ENCODE peak calls at places on chromosomes 11 and 22, in eight cellular contexts. One of them, this sample, is unnamed.

GRCh38 chr11:123164732-123165450 is 30.2 kb downstream of the CLMP start:
- DNase-seq in left ventricle myocardium inferior: no peak
- DNase-seq in colonic mucosa: no peak
- DNase-seq in fibroblast of lung: peak
- DNase-seq in neuronal stem cell: no peak
- DNase-seq in effector memory CD4-positive, alpha-beta T cell: no peak
- DNase-seq in esophagus muscularis mucosa: no peak
- DNase-seq in endodermal cell: no peak
- DNase-seq in this sample: no peak

GRCh38 chr22:50600541-50600940 is at the start of gene MAPK8IP2:
- DNase-seq in left ventricle myocardium inferior: no peak
- DNase-seq in colonic mucosa: no peak
- DNase-seq in fibroblast of lung: no peak
- DNase-seq in neuronal stem cell: no peak
- DNase-seq in effector memory CD4-positive, alpha-beta T cell: no peak
- DNase-seq in esophagus muscularis mucosa: no peak
- DNase-seq in endodermal cell: peak
- DNase-seq in this sample: peak

GRCh38 chr11:26048271-26048670 is 283.7 kb upstream of the ANO3 start:
- DNase-seq in left ventricle myocardium inferior: no peak
- DNase-seq in colonic mucosa: no peak
- DNase-seq in fibroblast of lung: no peak
- DNase-seq in neuronal stem cell: no peak
- DNase-seq in effector memory CD4-positive, alpha-beta T cell: no peak
- DNase-seq in esophagus muscularis mucosa: no peak
- DNase-seq in endodermal cell: no peak
- DNase-seq in this sample: no peak

GRCh38 chr11:100105605-100106358 is 581.3 kb upstream of the ARHGAP42 start:
- DNase-seq in left ventricle myocardium inferior: no peak
- DNase-seq in colonic mucosa: no peak
- DNase-seq in fibroblast of lung: no peak
- DNase-seq in neuronal stem cell: no peak
- DNase-seq in effector memory CD4-positive, alpha-beta T cell: no peak
- DNase-seq in esophagus muscularis mucosa: no peak
- DNase-seq in endodermal cell: peak
- DNase-seq in this sample: no peak

GRCh38 chr22:35839811-35840739 is 122.4 kb downstream of the APOL5 start:
- DNase-seq in left ventricle myocardium inferior: peak
- DNase-seq in colonic mucosa: peak
- DNase-seq in fibroblast of lung: peak
- DNase-seq in neuronal stem cell: peak
- DNase-seq in effector memory CD4-positive, alpha-beta T cell: no peak
- DNase-seq in esophagus muscularis mucosa: peak
- DNase-seq in endodermal cell: peak
- DNase-seq in this sample: peak

GRCh38 chr11:113174862-113175261 is 139.5 kb upstream of the TTC12 start:
- DNase-seq in left ventricle myocardium inferior: no peak
- DNase-seq in colonic mucosa: no peak
- DNase-seq in fibroblast of lung: no peak
- DNase-seq in neuronal stem cell: no peak
- DNase-seq in effector memory CD4-positive, alpha-beta T cell: no peak
- DNase-seq in esophagus muscularis mucosa: no peak
- DNase-seq in endodermal cell: no peak
- DNase-seq in this sample: no peak

GRCh38 chr11:21783954-21784353 is 408.9 kb upstream of the ANO5 start:
- DNase-seq in left ventricle myocardium inferior: no peak
- DNase-seq in colonic mucosa: no peak
- DNase-seq in fibroblast of lung: no peak
- DNase-seq in neuronal stem cell: no peak
- DNase-seq in effector memory CD4-positive, alpha-beta T cell: no peak
- DNase-seq in esophagus muscularis mucosa: no peak
- DNase-seq in endodermal cell: no peak
- DNase-seq in this sample: no peak

GRCh38 chr11:47111318-47111804 is 65.3 kb downstream of the ARFGAP2 start:
- DNase-seq in left ventricle myocardium inferior: no peak
- DNase-seq in colonic mucosa: no peak
- DNase-seq in fibroblast of lung: no peak
- DNase-seq in neuronal stem cell: no peak
- DNase-seq in effector memory CD4-positive, alpha-beta T cell: no peak
- DNase-seq in esophagus muscularis mucosa: no peak
- DNase-seq in endodermal cell: no peak
- DNase-seq in this sample: no peak

GRCh38 chr11:44630511-44631210 is 65.2 kb downstream of the CD82 start:
- DNase-seq in left ventricle myocardium inferior: no peak
- DNase-seq in colonic mucosa: peak
- DNase-seq in fibroblast of lung: no peak
- DNase-seq in neuronal stem cell: no peak
- DNase-seq in effector memory CD4-positive, alpha-beta T cell: no peak
- DNase-seq in esophagus muscularis mucosa: no peak
- DNase-seq in endodermal cell: peak
- DNase-seq in this sample: no peak

GRCh38 chr11:62928011-62928410 is 6.8 kb upstream of the CHRM1 start:
- DNase-seq in left ventricle myocardium inferior: no peak
- DNase-seq in colonic mucosa: no peak
- DNase-seq in fibroblast of lung: no peak
- DNase-seq in neuronal stem cell: no peak
- DNase-seq in effector memory CD4-positive, alpha-beta T cell: no peak
- DNase-seq in esophagus muscularis mucosa: no peak
- DNase-seq in endodermal cell: peak
- DNase-seq in this sample: no peak

GRCh38 chr11:112024178-112024777 is 930 bp upstream of the DLAT start:
- DNase-seq in left ventricle myocardium inferior: no peak
- DNase-seq in colonic mucosa: no peak
- DNase-seq in fibroblast of lung: no peak
- DNase-seq in neuronal stem cell: peak
- DNase-seq in effector memory CD4-positive, alpha-beta T cell: no peak
- DNase-seq in esophagus muscularis mucosa: no peak
- DNase-seq in endodermal cell: no peak
- DNase-seq in this sample: no peak

DNA sequence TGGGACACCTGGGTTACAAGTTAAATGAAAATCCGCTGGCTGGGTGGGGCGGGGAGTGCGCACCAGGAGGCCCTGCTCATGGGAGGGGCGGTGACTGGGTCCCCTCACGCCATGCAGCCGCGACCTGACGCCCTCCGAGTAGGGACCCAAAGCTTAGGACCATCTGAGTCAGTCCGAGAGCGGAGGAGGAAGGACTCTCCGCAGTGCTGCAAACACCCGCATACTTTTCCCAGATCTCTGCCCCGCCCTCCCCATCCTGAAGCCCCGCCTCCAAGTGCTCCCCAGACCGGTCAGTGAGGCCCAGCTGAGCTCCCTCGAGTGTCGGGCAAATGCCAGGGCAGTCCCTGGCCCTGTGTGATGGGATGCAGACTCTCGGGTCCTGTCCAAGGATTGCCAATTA is 6.6 kb upstream of the FLI1 start:
- DNase-seq in left ventricle myocardium inferior: no peak
- DNase-seq in colonic mucosa: peak
- DNase-seq in fibroblast of lung: no peak
- DNase-seq in neuronal stem cell: no peak
- DNase-seq in effector memory CD4-positive, alpha-beta T cell: no peak
- DNase-seq in esophagus muscularis mucosa: no peak
- DNase-seq in endodermal cell: peak
- DNase-seq in this sample: peak
- H3K4me3 ChIP-seq in left ventricle myocardium inferior: peak
- H3K4me3 ChIP-seq in colonic mucosa: peak
- H3K4me3 ChIP-seq in fibroblast of lung: peak
- H3K4me3 ChIP-seq in neuronal stem cell: no peak
- H3K4me3 ChIP-seq in effector memory CD4-positive, alpha-beta T cell: peak
- H3K4me3 ChIP-seq in esophagus muscularis mucosa: peak
- H3K4me3 ChIP-seq in endodermal cell: peak
- H3K4me3 ChIP-seq in this sample: no peak

GRCh38 chr11:109996060-109996459 is 97.1 kb upstream of the ZC3H12C start:
- DNase-seq in left ventricle myocardium inferior: no peak
- DNase-seq in colonic mucosa: no peak
- DNase-seq in fibroblast of lung: no peak
- DNase-seq in neuronal stem cell: no peak
- DNase-seq in effector memory CD4-positive, alpha-beta T cell: no peak
- DNase-seq in esophagus muscularis mucosa: no peak
- DNase-seq in endodermal cell: no peak
- DNase-seq in this sample: no peak

GRCh38 chr11:109994896-109995295 is 98.3 kb upstream of the ZC3H12C start:
- DNase-seq in left ventricle myocardium inferior: no peak
- DNase-seq in colonic mucosa: no peak
- DNase-seq in fibroblast of lung: no peak
- DNase-seq in neuronal stem cell: no peak
- DNase-seq in effector memory CD4-positive, alpha-beta T cell: no peak
- DNase-seq in esophagus muscularis mucosa: no peak
- DNase-seq in endodermal cell: no peak
- DNase-seq in this sample: no peak

GRCh38 chr11:110000858-110001257 is 92.3 kb upstream of the ZC3H12C start:
- DNase-seq in left ventricle myocardium inferior: no peak
- DNase-seq in colonic mucosa: no peak
- DNase-seq in fibroblast of lung: peak
- DNase-seq in neuronal stem cell: no peak
- DNase-seq in effector memory CD4-positive, alpha-beta T cell: no peak
- DNase-seq in esophagus muscularis mucosa: no peak
- DNase-seq in endodermal cell: no peak
- DNase-seq in this sample: no peak

GRCh38 chr11:110000045-110000502 is 93.1 kb upstream of the ZC3H12C start:
- DNase-seq in left ventricle myocardium inferior: no peak
- DNase-seq in colonic mucosa: no peak
- DNase-seq in fibroblast of lung: peak
- DNase-seq in neuronal stem cell: no peak
- DNase-seq in effector memory CD4-positive, alpha-beta T cell: no peak
- DNase-seq in esophagus muscularis mucosa: no peak
- DNase-seq in endodermal cell: no peak
- DNase-seq in this sample: no peak

DNA sequence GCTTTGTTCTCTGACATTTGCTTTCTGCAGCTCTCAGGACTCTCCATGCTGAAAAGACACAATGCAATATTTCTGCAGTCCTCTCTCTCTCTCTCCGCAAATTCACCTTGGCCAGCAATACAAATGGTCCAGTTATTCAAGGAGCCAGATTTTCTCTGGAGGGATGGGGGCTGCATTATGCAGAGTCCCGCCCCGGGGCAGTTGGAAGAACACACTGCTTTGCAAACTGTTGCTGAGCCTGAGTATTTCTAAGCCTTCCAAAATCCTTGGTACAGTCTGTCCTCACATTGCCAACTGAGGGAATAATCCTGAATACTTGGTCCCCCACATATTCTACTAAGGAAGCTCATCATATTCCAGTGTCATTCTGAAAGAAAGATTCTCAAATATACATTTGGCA is 94.3 kb upstream of the ZC3H12C start:
- DNase-seq in left ventricle myocardium inferior: no peak
- DNase-seq in colonic mucosa: no peak
- DNase-seq in fibroblast of lung: no peak
- DNase-seq in neuronal stem cell: no peak
- DNase-seq in effector memory CD4-positive, alpha-beta T cell: no peak
- DNase-seq in esophagus muscularis mucosa: no peak
- DNase-seq in endodermal cell: no peak
- DNase-seq in this sample: no peak
- H3K27ac ChIP-seq in left ventricle myocardium inferior: no peak
- H3K27ac ChIP-seq in colonic mucosa: no peak
- H3K27ac ChIP-seq in fibroblast of lung: no peak
- H3K27ac ChIP-seq in neuronal stem cell: no peak
- H3K27ac ChIP-seq in effector memory CD4-positive, alpha-beta T cell: no peak
- H3K27ac ChIP-seq in esophagus muscularis mucosa: peak
- H3K27ac ChIP-seq in endodermal cell: no peak
- H3K27ac ChIP-seq in this sample: no peak

DNA sequence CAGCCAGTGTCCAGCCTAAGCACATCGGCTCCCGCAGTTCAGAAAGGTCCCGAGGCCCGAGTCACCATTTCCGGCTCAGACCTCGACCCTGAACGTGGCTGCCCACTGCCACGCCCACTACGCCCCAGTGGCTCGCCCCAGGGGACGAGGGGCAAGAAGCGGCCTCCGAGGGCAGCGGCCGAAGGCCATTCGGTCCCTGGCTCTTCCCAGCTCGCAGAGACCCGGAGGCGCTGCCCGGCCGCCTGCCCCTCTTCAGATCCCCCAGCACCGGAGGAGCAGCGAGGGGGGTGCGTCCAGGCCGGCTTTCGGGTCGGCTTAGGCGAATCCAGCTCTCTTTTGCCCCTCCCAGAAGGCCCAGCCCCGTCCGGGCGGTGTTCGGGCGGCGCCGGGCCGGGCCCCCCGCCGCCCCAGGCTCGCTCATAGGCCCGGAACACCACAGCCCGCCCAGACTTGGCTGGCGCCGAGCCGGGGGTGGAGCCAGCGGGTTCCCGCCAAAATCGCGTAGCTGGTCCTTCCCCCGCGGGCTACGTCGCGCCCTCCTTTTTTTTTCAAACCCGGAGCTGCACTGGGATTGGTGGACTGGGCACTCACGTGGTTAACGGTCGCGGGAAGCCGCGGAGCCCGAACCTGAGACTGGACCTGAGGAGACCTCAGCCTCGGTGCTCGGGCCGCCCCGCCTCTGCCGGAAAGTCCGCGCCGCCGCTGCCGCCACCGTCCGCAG is at the start of gene WEE1:
- DNase-seq in left ventricle myocardium inferior: peak
- DNase-seq in colonic mucosa: peak
- DNase-seq in fibroblast of lung: peak
- DNase-seq in neuronal stem cell: peak
- DNase-seq in effector memory CD4-positive, alpha-beta T cell: peak
- DNase-seq in esophagus muscularis mucosa: peak
- DNase-seq in endodermal cell: peak
- DNase-seq in this sample: peak
- H3K4me3 ChIP-seq in left ventricle myocardium inferior: peak
- H3K4me3 ChIP-seq in colonic mucosa: peak
- H3K4me3 ChIP-seq in fibroblast of lung: peak
- H3K4me3 ChIP-seq in neuronal stem cell: peak
- H3K4me3 ChIP-seq in effector memory CD4-positive, alpha-beta T cell: peak
- H3K4me3 ChIP-seq in esophagus muscularis mucosa: peak
- H3K4me3 ChIP-seq in endodermal cell: peak
- H3K4me3 ChIP-seq in this sample: peak

GRCh38 chr11:119030029-119030328 is 698 bp downstream of the SLC37A4 start:
- DNase-seq in left ventricle myocardium inferior: no peak
- DNase-seq in colonic mucosa: no peak
- DNase-seq in fibroblast of lung: no peak
- DNase-seq in neuronal stem cell: no peak
- DNase-seq in effector memory CD4-positive, alpha-beta T cell: no peak
- DNase-seq in esophagus muscularis mucosa: no peak
- DNase-seq in endodermal cell: no peak
- DNase-seq in this sample: no peak

GRCh38 chr11:119029340-119030028 is 1.2 kb downstream of the SLC37A4 start:
- DNase-seq in left ventricle myocardium inferior: no peak
- DNase-seq in colonic mucosa: peak
- DNase-seq in fibroblast of lung: no peak
- DNase-seq in neuronal stem cell: no peak
- DNase-seq in effector memory CD4-positive, alpha-beta T cell: no peak
- DNase-seq in esophagus muscularis mucosa: no peak
- DNase-seq in endodermal cell: peak
- DNase-seq in this sample: peak

GRCh38 chr11:119027561-119028345 is 2.9 kb downstream of the SLC37A4 start:
- DNase-seq in left ventricle myocardium inferior: no peak
- DNase-seq in colonic mucosa: no peak
- DNase-seq in fibroblast of lung: no peak
- DNase-seq in neuronal stem cell: no peak
- DNase-seq in effector memory CD4-positive, alpha-beta T cell: no peak
- DNase-seq in esophagus muscularis mucosa: no peak
- DNase-seq in endodermal cell: no peak
- DNase-seq in this sample: no peak

GRCh38 chr11:119028346-119029068 is 2.2 kb downstream of the SLC37A4 start:
- DNase-seq in left ventricle myocardium inferior: no peak
- DNase-seq in colonic mucosa: no peak
- DNase-seq in fibroblast of lung: no peak
- DNase-seq in neuronal stem cell: no peak
- DNase-seq in effector memory CD4-positive, alpha-beta T cell: no peak
- DNase-seq in esophagus muscularis mucosa: no peak
- DNase-seq in endodermal cell: peak
- DNase-seq in this sample: no peak

DNA sequence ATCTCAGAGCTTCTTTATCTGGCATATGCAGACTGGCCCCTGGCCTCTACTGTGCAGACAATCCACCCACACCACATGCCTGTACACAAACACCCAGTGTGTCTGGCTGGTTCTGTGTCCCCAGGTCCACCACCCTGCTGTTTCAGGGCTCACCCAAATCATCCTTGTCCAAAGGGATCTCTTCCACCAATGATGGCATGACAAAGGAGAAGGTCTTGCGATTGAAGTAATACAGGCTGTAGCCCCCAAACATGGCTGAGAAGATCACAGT is 1.7 kb downstream of the SLC37A4 start:
- DNase-seq in left ventricle myocardium inferior: no peak
- DNase-seq in colonic mucosa: no peak
- DNase-seq in fibroblast of lung: no peak
- DNase-seq in neuronal stem cell: no peak
- DNase-seq in effector memory CD4-positive, alpha-beta T cell: no peak
- DNase-seq in esophagus muscularis mucosa: no peak
- DNase-seq in endodermal cell: peak
- DNase-seq in this sample: no peak
- H3K27ac ChIP-seq in left ventricle myocardium inferior: peak
- H3K27ac ChIP-seq in colonic mucosa: peak
- H3K27ac ChIP-seq in fibroblast of lung: no peak
- H3K27ac ChIP-seq in neuronal stem cell: no peak
- H3K27ac ChIP-seq in effector memory CD4-positive, alpha-beta T cell: no peak
- H3K27ac ChIP-seq in esophagus muscularis mucosa: no peak
- H3K27ac ChIP-seq in endodermal cell: no peak
- H3K27ac ChIP-seq in this sample: no peak